ENCODE peak calls at places on chromosomes 13 and 19, in four cellular contexts. P is fibroblast of mammary gland, R is spleen, I is endodermal cell. Z is an unnamed sample.

GRCh38 chr13:35994131-35994966 is 136.8 kb downstream of the DCLK1 start:
- DNase-seq in P (peak), R (no peak), I (no peak), Z (no peak)

GRCh38 chr13:39484506-39485313 is 118.3 kb downstream of the LHFPL6 start:
- DNase-seq in P (peak), R (no peak), I (no peak), Z (no peak)

GRCh38 chr13:74027161-74027779 is 106.9 kb downstream of the KLF12 start:
- DNase-seq in P (no peak), R (no peak), I (no peak), Z (no peak)

GRCh38 chr13:75151081-75151643 is 330.8 kb downstream of the TBC1D4 start:
- DNase-seq in P (peak), R (no peak), I (no peak), Z (no peak)

GRCh38 chr19:17873661-17874422 is 2.1 kb downstream of the SLC5A5 start:
- DNase-seq in P (no peak), R (peak), I (peak), Z (peak)

GRCh38 chr19:56838930-56839664 is 1.4 kb downstream of the PEG3 start:
- DNase-seq in P (peak), R (peak), I (no peak), Z (peak)

GRCh38 chr19:44686896-44687295 is 12.1 kb upstream of the CEACAM16 start:
- DNase-seq in P (no peak), R (no peak), I (no peak), Z (no peak)

GRCh38 chr13:100490692-100491091 is 97.9 kb downstream of the GGACT start:
- DNase-seq in P (no peak), R (no peak), I (peak), Z (no peak)

GRCh38 chr13:48221301-48222190 is 11.5 kb upstream of the ITM2B start:
- DNase-seq in P (no peak), R (no peak), I (no peak), Z (no peak)

GRCh38 chr19:45455707-45456499 is 11.9 kb upstream of the FOSB start:
- DNase-seq in P (peak), R (peak), I (peak), Z (peak)

GRCh38 chr13:64912141-64912540 is 2318.0 kb downstream of the PCDH9 start:
- DNase-seq in P (peak), R (no peak), I (no peak), Z (no peak)

GRCh38 chr19:719081-719512 is 10.4 kb downstream of the PALM start:
- DNase-seq in P (peak), R (no peak), I (no peak), Z (no peak)

GRCh38 chr19:15166700-15167099 is 34.1 kb downstream of the NOTCH3 start:
- DNase-seq in P (no peak), R (no peak), I (no peak), Z (no peak)

GRCh38 chr13:45398862-45399261 is 19.3 kb downstream of the SLC25A30 start:
- DNase-seq in P (no peak), R (no peak), I (no peak), Z (no peak)

GRCh38 chr19:39385629-39386411 is 5.1 kb downstream of the PAF1 start:
- DNase-seq in P (no peak), R (no peak), I (no peak), Z (no peak)

GRCh38 chr13:112996671-112997091 is 27.7 kb downstream of the MCF2L start:
- DNase-seq in P (no peak), R (no peak), I (no peak), Z (no peak)

GRCh38 chr13:78934336-78934735 is 275.4 kb upstream of the OBI1 start:
- DNase-seq in P (no peak), R (no peak), I (no peak), Z (no peak)

GRCh38 chr13:108360139-108360538 is 90.6 kb downstream of the TNFSF13B start:
- DNase-seq in P (no peak), R (no peak), I (no peak), Z (no peak)

GRCh38 chr13:27659466-27659865 is 37.8 kb downstream of the POLR1D start:
- DNase-seq in P (no peak), R (no peak), I (no peak), Z (no peak)

GRCh38 chr19:35822579-35822978 is 9.9 kb upstream of the PRODH2 start:
- DNase-seq in P (no peak), R (no peak), I (no peak), Z (no peak)

GRCh38 chr19:38003427-38004099 is 96.6 kb downstream of the SIPA1L3 start:
- DNase-seq in P (peak), R (peak), I (peak), Z (peak)

GRCh38 chr19:49929121-49929610 is at the start of the genes ATF5 and NUP62:
- DNase-seq in P (peak), R (peak), I (peak), Z (peak)

GRCh38 chr13:37960427-37960826 is 90.9 kb upstream of the TRPC4 start:
- DNase-seq in P (no peak), R (no peak), I (no peak), Z (no peak)

GRCh38 chr19:2495651-2496316 is 19.9 kb downstream of the GADD45B start:
- DNase-seq in P (no peak), R (no peak), I (no peak), Z (no peak)

GRCh38 chr19:35843676-35844481 is 8.4 kb downstream of the NPHS1 start:
- DNase-seq in P (peak), R (no peak), I (peak), Z (no peak)

GRCh38 chr13:110233682-110234280 is 73.2 kb downstream of the COL4A1 start:
- DNase-seq in P (peak), R (no peak), I (peak), Z (no peak)

GRCh38 chr13:61202042-61202441 is 213.6 kb downstream of the PCDH20 start:
- DNase-seq in P (no peak), R (no peak), I (peak), Z (no peak)

GRCh38 chr13:30652746-30653145 is 35.0 kb downstream of the USPL1 start:
- DNase-seq in P (no peak), R (no peak), I (no peak), Z (no peak)

GRCh38 chr13:30648522-30649012 is 30.8 kb downstream of the USPL1 start:
- DNase-seq in P (no peak), R (no peak), I (no peak), Z (no peak)

GRCh38 chr13:30645629-30646028 is 27.9 kb downstream of the USPL1 start:
- DNase-seq in P (no peak), R (no peak), I (no peak), Z (no peak)

GRCh38 chr13:30647824-30648521 is 30.3 kb downstream of the USPL1 start:
- DNase-seq in P (no peak), R (no peak), I (no peak), Z (no peak)

DNA sequence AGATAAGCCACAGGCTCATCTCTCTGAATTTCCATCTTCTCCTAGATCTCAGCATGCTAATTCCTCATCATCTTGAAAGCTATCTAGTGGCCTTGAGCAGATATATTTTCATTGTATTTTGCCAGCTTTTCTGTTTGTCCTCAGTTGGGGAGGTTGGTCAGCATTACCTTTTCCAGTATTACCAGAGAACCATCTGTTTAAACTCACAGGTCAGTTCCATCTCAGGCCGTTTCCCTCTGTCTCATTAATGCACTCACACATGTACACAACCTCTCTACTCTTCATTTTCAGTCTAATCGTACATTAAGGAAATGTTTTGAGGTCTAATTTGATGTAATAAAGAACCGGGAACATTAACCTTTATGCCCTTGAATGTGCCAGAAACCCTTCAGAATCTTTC is 29.7 kb downstream of the USPL1 start:
- DNase-seq in P (no peak), R (no peak), I (no peak), Z (no peak)
- H3K4me3 ChIP-seq in P (no peak), R (no peak), I (no peak), Z (no peak)

GRCh38 chr19:41456342-41456918 is 13.5 kb downstream of the ERICH4 start:
- DNase-seq in P (peak), R (no peak), I (no peak), Z (no peak)
- H3K4me3 ChIP-seq in P (no peak), R (no peak), I (no peak), Z (no peak)

DNA sequence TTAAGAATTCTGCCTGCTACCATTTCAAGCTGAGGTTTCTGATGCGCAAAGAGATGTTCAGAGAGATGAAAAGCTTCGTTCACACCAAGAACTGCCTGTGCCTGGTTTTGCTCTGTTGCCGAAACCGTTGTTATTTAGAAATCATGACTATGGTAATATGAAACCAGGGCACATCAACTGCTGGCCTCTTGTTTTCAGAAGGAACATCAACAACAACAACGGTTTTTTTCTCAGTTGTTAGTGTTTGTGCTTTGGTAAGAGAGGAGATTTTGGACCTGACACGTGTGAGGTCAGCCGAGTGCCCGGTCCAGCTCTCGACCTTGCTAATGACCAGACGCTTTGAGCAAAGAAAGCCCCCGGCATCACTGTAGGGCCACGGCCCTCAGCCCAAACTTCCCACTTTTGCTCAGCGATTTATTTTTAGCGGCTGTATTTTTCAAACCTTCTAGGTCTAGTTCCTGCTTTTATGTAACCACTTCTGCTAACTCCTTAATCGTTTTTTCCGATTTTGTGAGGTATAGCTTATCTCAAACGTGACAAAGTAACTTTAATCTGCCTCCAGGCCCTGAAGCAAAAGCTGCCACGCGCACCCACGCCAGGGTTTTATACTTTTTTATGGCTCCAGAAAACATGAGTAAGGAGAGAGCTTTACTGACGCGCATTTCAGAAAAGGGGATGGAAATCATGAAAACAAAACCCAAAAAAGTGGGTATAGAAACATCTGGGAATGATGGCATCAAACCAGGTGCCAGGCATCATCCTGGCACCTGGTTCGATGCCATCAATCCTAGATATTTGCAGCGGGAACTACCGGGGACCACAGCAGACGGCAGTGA is 42.0 kb downstream of the KLF2 start:
- DNase-seq in P (no peak), R (peak), I (no peak), Z (no peak)
- H3K4me3 ChIP-seq in P (no peak), R (peak), I (no peak), Z (no peak)

GRCh38 chr19:47109177-47109540 is 4.4 kb downstream of the ZC3H4 start:
- DNase-seq in P (no peak), R (no peak), I (no peak), Z (no peak)
- H3K4me3 ChIP-seq in P (peak), R (peak), I (peak), Z (peak)